ENCODE peak calls at places on chromosomes 16 and 17, in nine cellular contexts. B is mesendoderm; S is GM10248; O is left colon; C is Right ventricle myocardium superior; I is mammary epithelial cell; E is activated naive CD8-positive, alpha-beta T cell treated with anti-CD3 and anti-CD28 coated beads for 36 hours; J is AG20443; H is T-cell. T is an unnamed sample.

GRCh38 chr16:49020436-49020835 is 261.2 kb downstream of the CBLN1 start:
- DNase-seq in B (no peak), S (no peak), O (no peak), C (no peak), I (no peak), E (no peak), J (no peak), H (no peak), T (no peak)

GRCh38 chr16:88662222-88662842 is 559 bp downstream of the MVD start:
- DNase-seq in B (peak), S (no peak), O (peak), C (no peak), I (peak), E (peak), J (no peak), H (no peak), T (no peak)

GRCh38 chr17:82248815-82249638 is 20.2 kb downstream of the SLC16A3 start:
- DNase-seq in B (no peak), S (no peak), O (no peak), C (peak), I (no peak), E (no peak), J (no peak), H (no peak), T (peak)

GRCh38 chr16:9260665-9261064 is 169.2 kb downstream of the HAPSTR1 start:
- DNase-seq in B (no peak), S (no peak), O (peak), C (peak), I (no peak), E (no peak), J (no peak), H (no peak), T (no peak)

GRCh38 chr16:83393196-83393981 is 414.4 kb upstream of the HSBP1 start:
- DNase-seq in B (peak), S (no peak), O (no peak), C (no peak), I (no peak), E (no peak), J (peak), H (no peak), T (no peak)

GRCh38 chr17:60065867-60066266 is 12.9 kb downstream of the HEATR6 start:
- DNase-seq in B (no peak), S (no peak), O (no peak), C (no peak), I (peak), E (no peak), J (no peak), H (no peak), T (no peak)

GRCh38 chr17:2445638-2446037 is 44.8 kb upstream of the MNT start:
- DNase-seq in B (no peak), S (no peak), O (no peak), C (no peak), I (no peak), E (no peak), J (no peak), H (no peak), T (no peak)

GRCh38 chr17:17871913-17872312 is 35.1 kb upstream of the SREBF1 start:
- DNase-seq in B (no peak), S (no peak), O (no peak), C (no peak), I (no peak), E (no peak), J (no peak), H (no peak), T (no peak)

GRCh38 chr17:72169823-72170222 is 49.0 kb downstream of the SOX9 start:
- DNase-seq in B (no peak), S (peak), O (no peak), C (no peak), I (no peak), E (no peak), J (no peak), H (no peak), T (peak)